ENCODE peak calls at places on chromosomes 5 and 9, in six cellular contexts. One of them, this sample, is unnamed.
A peak's percentile ranks its signal among the peaks of the same experiment; 100 is the strongest.

GRCh38 chr5:29005386-29005785 is 1967.0 kb upstream of the CDH9 start:
- DNase-seq in GM12878: no peak
- DNase-seq in HepG2: peak; percentile 6
- DNase-seq in K562: no peak
- DNase-seq in SK-N-SH: peak; percentile 1
- DNase-seq in H1: no peak
- DNase-seq in this sample: no peak

GRCh38 chr5:6849569-6849968 is 136.3 kb downstream of the TENT4A start:
- DNase-seq in SK-N-SH: no peak
- DNase-seq in K562: no peak
- DNase-seq in GM12878: no peak
- DNase-seq in H1: no peak
- DNase-seq in HepG2: no peak
- DNase-seq in this sample: no peak

GRCh38 chr9:133628766-133629165 is 7.4 kb upstream of the DBH start:
- DNase-seq in SK-N-SH: no peak
- DNase-seq in GM12878: no peak
- DNase-seq in K562: no peak
- DNase-seq in HepG2: no peak
- DNase-seq in H1: no peak
- DNase-seq in this sample: no peak

GRCh38 chr5:174300941-174301761 is 255.6 kb downstream of the NSG2 start:
- DNase-seq in GM12878: no peak
- DNase-seq in SK-N-SH: peak; percentile 41
- DNase-seq in K562: no peak
- DNase-seq in H1: peak; percentile 44
- DNase-seq in HepG2: no peak
- DNase-seq in this sample: no peak

GRCh38 chr9:74777136-74777879 is 110.4 kb downstream of the TRPM6 start:
- DNase-seq in HepG2: peak; percentile 44
- DNase-seq in GM12878: peak; percentile 9
- DNase-seq in SK-N-SH: peak; percentile 33
- DNase-seq in K562: peak; percentile 17
- DNase-seq in H1: peak; percentile 80
- DNase-seq in this sample: peak; percentile 57

GRCh38 chr5:6000867-6001266 is 377.5 kb downstream of the MED10 start:
- DNase-seq in HepG2: no peak
- DNase-seq in SK-N-SH: no peak
- DNase-seq in K562: no peak
- DNase-seq in GM12878: no peak
- DNase-seq in H1: no peak
- DNase-seq in this sample: no peak

GRCh38 chr9:22052376-22052945 is 43.4 kb upstream of the CDKN2B start:
- DNase-seq in HepG2: peak; percentile 56
- DNase-seq in SK-N-SH: no peak
- DNase-seq in K562: no peak
- DNase-seq in H1: no peak
- DNase-seq in GM12878: no peak
- DNase-seq in this sample: no peak

GRCh38 chr9:90867101-90867500 is 65.5 kb downstream of the SYK start:
- DNase-seq in SK-N-SH: no peak
- DNase-seq in K562: no peak
- DNase-seq in HepG2: no peak
- DNase-seq in H1: peak; percentile 28
- DNase-seq in GM12878: no peak
- DNase-seq in this sample: no peak

GRCh38 chr9:129289883-129290282 is 111.8 kb upstream of the IER5L start:
- DNase-seq in H1: no peak
- DNase-seq in SK-N-SH: no peak
- DNase-seq in HepG2: no peak
- DNase-seq in K562: no peak
- DNase-seq in GM12878: no peak
- DNase-seq in this sample: no peak

GRCh38 chr5:169067641-169068316 is 233.2 kb downstream of the SLIT3 start:
- DNase-seq in SK-N-SH: no peak
- DNase-seq in H1: no peak
- DNase-seq in K562: no peak
- DNase-seq in HepG2: no peak
- DNase-seq in GM12878: no peak
- DNase-seq in this sample: no peak

GRCh38 chr5:44862808-44863207 is 54.1 kb downstream of the MRPS30 start:
- DNase-seq in H1: no peak
- DNase-seq in HepG2: no peak
- DNase-seq in GM12878: no peak
- DNase-seq in K562: peak; percentile 9
- DNase-seq in SK-N-SH: no peak
- DNase-seq in this sample: peak; percentile 7

GRCh38 chr9:121133104-121133816 is 58.5 kb downstream of the CNTRL start:
- DNase-seq in SK-N-SH: no peak
- DNase-seq in K562: peak; percentile 34
- DNase-seq in GM12878: no peak
- DNase-seq in HepG2: peak; percentile 77
- DNase-seq in H1: peak; percentile 65
- DNase-seq in this sample: peak; percentile 4

GRCh38 chr5:45696206-45696836 is at the start of gene HCN1:
- DNase-seq in HepG2: peak; percentile 17
- DNase-seq in H1: peak; percentile 93
- DNase-seq in GM12878: no peak
- DNase-seq in K562: no peak
- DNase-seq in SK-N-SH: peak; percentile 81
- DNase-seq in this sample: peak; percentile 23

GRCh38 chr9:17871213-17871890 is 292.5 kb downstream of the SH3GL2 start:
- DNase-seq in HepG2: no peak
- DNase-seq in K562: no peak
- DNase-seq in H1: no peak
- DNase-seq in SK-N-SH: no peak
- DNase-seq in GM12878: no peak
- DNase-seq in this sample: no peak

GRCh38 chr9:132697230-132697629 is 27.0 kb downstream of the GTF3C4 start:
- DNase-seq in GM12878: no peak
- DNase-seq in HepG2: no peak
- DNase-seq in SK-N-SH: no peak
- DNase-seq in H1: no peak
- DNase-seq in K562: no peak
- DNase-seq in this sample: peak; percentile 21

GRCh38 chr9:89179920-89180667 is 1.5 kb upstream of the SHC3 start:
- DNase-seq in K562: peak; percentile 18
- DNase-seq in H1: peak; percentile 81
- DNase-seq in SK-N-SH: peak; percentile 88
- DNase-seq in GM12878: no peak
- DNase-seq in HepG2: peak; percentile 82
- DNase-seq in this sample: peak; percentile 88

GRCh38 chr5:95870105-95870672 is 47.7 kb upstream of the GLRX start:
- DNase-seq in HepG2: peak; percentile 54
- DNase-seq in SK-N-SH: no peak
- DNase-seq in H1: no peak
- DNase-seq in K562: no peak
- DNase-seq in GM12878: peak; percentile 65
- DNase-seq in this sample: no peak

GRCh38 chr5:37575541-37576489 is 196.7 kb downstream of the WDR70 start:
- DNase-seq in SK-N-SH: no peak
- DNase-seq in H1: no peak
- DNase-seq in K562: peak; percentile 36
- DNase-seq in HepG2: peak; percentile 3
- DNase-seq in GM12878: no peak
- DNase-seq in this sample: no peak
- TF ChIP-seq MAX in SK-N-SH: no peak
- TF ChIP-seq MAX in H1: no peak
- TF ChIP-seq MAX in K562: no peak
- TF ChIP-seq MAX in HepG2: no peak
- TF ChIP-seq MAX in GM12878: no peak
- TF ChIP-seq MAX in this sample: no peak

DNA sequence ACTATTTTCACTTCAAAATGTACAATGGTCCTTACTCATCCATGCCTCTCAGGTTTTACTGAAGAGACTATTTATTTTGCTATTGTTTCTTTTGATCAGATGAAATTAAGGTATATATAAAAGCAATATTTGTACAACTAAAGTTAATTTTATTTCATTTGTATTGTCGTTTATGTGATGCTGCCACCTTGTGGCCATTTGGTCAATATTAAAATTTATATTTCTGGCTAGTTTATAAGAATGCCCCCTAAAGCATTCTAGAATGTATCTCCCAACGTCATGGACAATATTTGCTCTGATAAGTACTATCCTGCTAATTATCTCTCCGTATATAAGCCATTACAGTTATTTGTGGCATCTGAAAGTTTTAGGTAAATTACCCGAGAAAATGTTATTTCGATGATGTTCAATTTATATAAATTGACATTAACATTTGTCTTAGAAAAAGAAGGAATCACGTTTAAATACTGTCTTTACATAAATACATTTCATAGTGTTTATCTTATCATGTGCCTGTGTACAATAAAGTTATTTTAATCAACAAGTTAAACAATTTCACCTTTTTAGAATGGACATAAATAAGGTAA is 680.0 kb downstream of the TAF11L14 start:
- DNase-seq in H1: no peak
- DNase-seq in HepG2: no peak
- DNase-seq in GM12878: no peak
- DNase-seq in SK-N-SH: peak; percentile 31
- DNase-seq in K562: peak; percentile 20
- DNase-seq in this sample: peak; percentile 33
- TF ChIP-seq CHD2 in H1: no peak
- TF ChIP-seq CHD2 in HepG2: no peak
- TF ChIP-seq CHD2 in GM12878: no peak
- TF ChIP-seq CHD2 in SK-N-SH: no peak
- TF ChIP-seq CHD2 in K562: no peak
- TF ChIP-seq CHD2 in this sample: no peak

DNA sequence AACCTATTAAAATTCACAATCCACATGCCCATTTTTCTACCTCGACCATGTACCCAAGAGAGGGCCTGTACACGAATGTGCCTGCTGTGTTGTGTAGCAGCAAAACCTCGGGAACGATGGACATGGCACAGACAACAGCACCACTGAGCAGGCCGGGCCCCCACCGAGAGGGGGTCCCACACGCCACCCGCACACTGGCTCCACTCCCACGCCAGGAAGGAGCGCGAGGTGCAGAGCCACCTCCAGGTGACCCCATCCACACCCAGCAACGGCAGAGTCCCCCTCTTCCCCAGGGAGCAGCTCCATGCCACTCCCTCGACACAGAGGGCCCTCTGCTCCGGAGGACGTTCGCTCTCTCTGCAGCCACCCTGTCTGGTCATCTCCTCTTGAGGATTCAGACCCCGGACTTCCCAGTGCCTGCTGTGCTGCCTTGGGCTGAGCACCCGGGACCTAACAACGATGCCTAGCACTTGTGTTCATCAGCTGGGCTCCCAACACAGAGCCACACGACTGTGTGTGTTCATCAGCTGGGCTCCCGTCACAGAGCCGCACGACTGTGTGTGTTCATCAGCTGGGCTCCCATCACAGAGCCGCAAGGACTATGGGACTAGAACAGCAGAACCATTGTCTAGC is 25.3 kb upstream of the ADAMTS2 start:
- DNase-seq in K562: no peak
- DNase-seq in HepG2: no peak
- DNase-seq in H1: no peak
- DNase-seq in SK-N-SH: no peak
- DNase-seq in GM12878: no peak
- DNase-seq in this sample: no peak
- TF ChIP-seq USF2 in K562: no peak
- TF ChIP-seq USF2 in HepG2: no peak
- TF ChIP-seq USF2 in H1: no peak
- TF ChIP-seq USF2 in SK-N-SH: no peak
- TF ChIP-seq USF2 in GM12878: no peak
- TF ChIP-seq USF2 in this sample: no peak

DNA sequence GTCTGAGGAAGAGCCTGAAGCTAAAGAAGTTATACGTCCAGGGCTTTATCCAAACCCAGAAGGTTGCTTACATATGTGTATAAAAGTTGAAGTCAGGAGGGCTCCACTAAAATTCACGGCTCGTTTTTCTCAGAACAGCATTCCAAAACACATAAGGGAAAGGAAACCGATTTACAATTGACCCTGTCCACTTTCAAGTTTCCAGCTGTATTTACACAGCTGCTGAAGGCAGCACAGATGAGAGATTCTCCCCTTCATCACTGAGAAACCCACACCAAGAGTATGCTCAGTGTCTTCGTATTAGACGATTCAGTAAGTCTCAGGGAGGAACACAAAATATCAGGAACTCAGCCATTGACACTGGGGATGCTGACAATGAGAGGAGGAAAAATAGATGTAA is 5.9 kb upstream of the NREP start:
- DNase-seq in GM12878: no peak
- DNase-seq in HepG2: no peak
- DNase-seq in SK-N-SH: no peak
- DNase-seq in H1: no peak
- DNase-seq in K562: no peak
- DNase-seq in this sample: no peak
- TF ChIP-seq MAX in GM12878: no peak
- TF ChIP-seq MAX in HepG2: no peak
- TF ChIP-seq MAX in SK-N-SH: no peak
- TF ChIP-seq MAX in H1: no peak
- TF ChIP-seq MAX in K562: no peak
- TF ChIP-seq MAX in this sample: no peak

DNA sequence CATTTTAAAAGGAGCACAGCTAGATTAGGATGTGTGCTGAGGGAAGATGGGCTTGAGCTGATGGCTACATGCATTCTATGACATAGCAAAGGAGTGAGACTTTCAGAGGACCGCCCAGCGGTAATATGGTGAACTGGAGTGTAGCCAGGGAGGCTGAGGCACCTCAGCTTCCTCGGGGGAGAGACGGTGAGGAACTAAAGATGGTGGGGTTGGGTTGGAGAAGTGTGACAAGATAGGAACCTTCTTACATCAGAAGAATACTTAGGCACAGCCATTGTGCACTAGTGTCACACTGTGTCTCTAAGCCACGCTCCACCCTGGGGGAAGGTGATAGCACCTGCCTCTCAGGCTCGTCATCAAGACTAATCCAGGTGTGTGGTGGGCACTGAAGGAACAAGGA is 118.0 kb upstream of the IRX2 start:
- DNase-seq in H1: peak; percentile 33
- DNase-seq in GM12878: no peak
- DNase-seq in K562: no peak
- DNase-seq in SK-N-SH: no peak
- DNase-seq in HepG2: no peak
- DNase-seq in this sample: no peak
- TF ChIP-seq CHD2 in H1: no peak
- TF ChIP-seq CHD2 in GM12878: no peak
- TF ChIP-seq CHD2 in K562: no peak
- TF ChIP-seq CHD2 in SK-N-SH: no peak
- TF ChIP-seq CHD2 in HepG2: no peak
- TF ChIP-seq CHD2 in this sample: no peak

GRCh38 chr5:175635854-175636253 is 22.0 kb upstream of the HRH2 start:
- DNase-seq in K562: no peak
- DNase-seq in SK-N-SH: no peak
- DNase-seq in GM12878: no peak
- DNase-seq in H1: no peak
- DNase-seq in HepG2: no peak
- DNase-seq in this sample: no peak
- TF ChIP-seq USF2 in K562: no peak
- TF ChIP-seq USF2 in SK-N-SH: no peak
- TF ChIP-seq USF2 in GM12878: no peak
- TF ChIP-seq USF2 in H1: no peak
- TF ChIP-seq USF2 in HepG2: no peak
- TF ChIP-seq USF2 in this sample: no peak

DNA sequence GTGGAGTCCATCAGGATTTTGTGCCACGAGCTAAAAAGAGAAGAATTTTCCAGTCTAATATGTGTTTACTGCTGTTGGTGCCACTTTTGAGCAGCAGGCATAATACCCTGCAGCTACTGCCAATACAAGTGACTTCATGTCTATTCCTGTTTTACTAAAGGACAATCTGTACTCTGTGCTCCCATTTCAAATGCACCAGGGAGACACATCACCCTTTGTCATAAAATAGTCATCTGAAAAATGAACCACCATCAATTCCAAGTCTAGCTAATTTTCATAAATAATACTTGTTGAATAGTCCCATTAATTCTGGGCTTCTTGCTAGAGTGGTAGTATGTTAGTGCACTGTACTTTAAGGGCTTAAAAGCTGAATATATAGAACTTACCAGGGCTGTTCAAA is 8.9 kb upstream of the PKD2L2 start:
- DNase-seq in SK-N-SH: no peak
- DNase-seq in K562: no peak
- DNase-seq in GM12878: no peak
- DNase-seq in HepG2: no peak
- DNase-seq in H1: no peak
- DNase-seq in this sample: no peak
- TF ChIP-seq MAX in SK-N-SH: no peak
- TF ChIP-seq MAX in K562: no peak
- TF ChIP-seq MAX in GM12878: no peak
- TF ChIP-seq MAX in HepG2: no peak
- TF ChIP-seq MAX in H1: no peak
- TF ChIP-seq MAX in this sample: no peak

This sample was measured in A549.